ENCODE peak calls at places on chromosomes 6 and 20, in nine cellular contexts. One of them, this sample, is unnamed.
A peak's percentile ranks its signal among the peaks of the same experiment; 100 is the strongest.

GRCh38 chr20:23270427-23270911 is 80.1 kb upstream of the NXT1 start:
- DNase-seq in type B pancreatic cell: no peak
- DNase-seq in NCI-H1436: no peak
- DNase-seq in WTC11: no peak
- DNase-seq in GDM1: no peak
- DNase-seq in neural crest cell: no peak
- DNase-seq in hepatic stellate cell: peak; percentile 40
- DNase-seq in GM10248: no peak
- DNase-seq in NCI-H1105: no peak
- DNase-seq in this sample: no peak

GRCh38 chr6:158818580-158819212 is 472 bp downstream of the EZR start:
- DNase-seq in GM10248: peak; percentile 71
- DNase-seq in GDM1: no peak
- DNase-seq in NCI-H1105: peak; percentile 61
- DNase-seq in WTC11: peak; percentile 66
- DNase-seq in NCI-H1436: peak; percentile 46
- DNase-seq in neural crest cell: peak; percentile 52
- DNase-seq in hepatic stellate cell: peak; percentile 81
- DNase-seq in type B pancreatic cell: peak; percentile 76
- DNase-seq in this sample: no peak

GRCh38 chr6:66418906-66419305 is 711.9 kb upstream of the EYS start:
- DNase-seq in GDM1: no peak
- DNase-seq in neural crest cell: no peak
- DNase-seq in NCI-H1105: no peak
- DNase-seq in GM10248: no peak
- DNase-seq in WTC11: no peak
- DNase-seq in type B pancreatic cell: no peak
- DNase-seq in hepatic stellate cell: no peak
- DNase-seq in NCI-H1436: no peak
- DNase-seq in this sample: no peak

GRCh38 chr6:158445426-158446085 is 114.3 kb upstream of the TMEM181 start:
- DNase-seq in hepatic stellate cell: no peak
- DNase-seq in WTC11: no peak
- DNase-seq in GDM1: no peak
- DNase-seq in NCI-H1105: no peak
- DNase-seq in GM10248: no peak
- DNase-seq in NCI-H1436: no peak
- DNase-seq in type B pancreatic cell: no peak
- DNase-seq in neural crest cell: no peak
- DNase-seq in this sample: no peak

GRCh38 chr20:42204261-42204660 is 586.1 kb upstream of the CHD6 start:
- DNase-seq in GDM1: no peak
- DNase-seq in NCI-H1436: no peak
- DNase-seq in NCI-H1105: peak; percentile 22
- DNase-seq in neural crest cell: no peak
- DNase-seq in hepatic stellate cell: no peak
- DNase-seq in WTC11: peak; percentile 15
- DNase-seq in type B pancreatic cell: no peak
- DNase-seq in GM10248: no peak
- DNase-seq in this sample: no peak

GRCh38 chr20:44684047-44684965 is 30.9 kb upstream of the CCN5 start:
- DNase-seq in WTC11: no peak
- DNase-seq in hepatic stellate cell: no peak
- DNase-seq in type B pancreatic cell: no peak
- DNase-seq in NCI-H1436: no peak
- DNase-seq in NCI-H1105: no peak
- DNase-seq in neural crest cell: no peak
- DNase-seq in GM10248: no peak
- DNase-seq in GDM1: no peak
- DNase-seq in this sample: no peak

GRCh38 chr6:134402372-134402984 is 84.6 kb upstream of the SGK1 start:
- DNase-seq in neural crest cell: no peak
- DNase-seq in GDM1: no peak
- DNase-seq in GM10248: no peak
- DNase-seq in hepatic stellate cell: no peak
- DNase-seq in NCI-H1105: no peak
- DNase-seq in NCI-H1436: no peak
- DNase-seq in WTC11: no peak
- DNase-seq in type B pancreatic cell: no peak
- DNase-seq in this sample: no peak

GRCh38 chr6:44441091-44441855 is 53.8 kb downstream of the CDC5L start:
- DNase-seq in WTC11: no peak
- DNase-seq in neural crest cell: no peak
- DNase-seq in NCI-H1105: no peak
- DNase-seq in hepatic stellate cell: no peak
- DNase-seq in GDM1: no peak
- DNase-seq in GM10248: no peak
- DNase-seq in type B pancreatic cell: no peak
- DNase-seq in NCI-H1436: no peak
- DNase-seq in this sample: no peak

GRCh38 chr6:2375443-2375842 is 130.0 kb upstream of the GMDS start:
- DNase-seq in type B pancreatic cell: no peak
- DNase-seq in hepatic stellate cell: no peak
- DNase-seq in NCI-H1105: no peak
- DNase-seq in NCI-H1436: no peak
- DNase-seq in WTC11: no peak
- DNase-seq in neural crest cell: no peak
- DNase-seq in GDM1: no peak
- DNase-seq in GM10248: no peak
- DNase-seq in this sample: no peak

GRCh38 chr6:167467282-167467681 is 142.4 kb downstream of the TTLL2 start:
- DNase-seq in WTC11: no peak
- DNase-seq in GM10248: no peak
- DNase-seq in GDM1: no peak
- DNase-seq in NCI-H1105: no peak
- DNase-seq in hepatic stellate cell: no peak
- DNase-seq in NCI-H1436: no peak
- DNase-seq in neural crest cell: no peak
- DNase-seq in type B pancreatic cell: no peak
- DNase-seq in this sample: no peak

GRCh38 chr20:57381596-57382503 is 9.3 kb upstream of the RBM38 start:
- DNase-seq in WTC11: peak; percentile 85
- DNase-seq in NCI-H1436: peak; percentile 57
- DNase-seq in GDM1: peak; percentile 51
- DNase-seq in hepatic stellate cell: peak; percentile 86
- DNase-seq in type B pancreatic cell: peak; percentile 87
- DNase-seq in neural crest cell: peak; percentile 89
- DNase-seq in GM10248: peak; percentile 87
- DNase-seq in NCI-H1105: peak; percentile 42
- DNase-seq in this sample: no peak

GRCh38 chr6:14193524-14193923 is 76.0 kb downstream of the CD83 start:
- DNase-seq in NCI-H1105: no peak
- DNase-seq in hepatic stellate cell: no peak
- DNase-seq in neural crest cell: no peak
- DNase-seq in type B pancreatic cell: no peak
- DNase-seq in GM10248: no peak
- DNase-seq in NCI-H1436: no peak
- DNase-seq in GDM1: no peak
- DNase-seq in WTC11: no peak
- DNase-seq in this sample: no peak

GRCh38 chr6:79913369-79913768 is 34.0 kb downstream of the ELOVL4 start:
- DNase-seq in hepatic stellate cell: no peak
- DNase-seq in type B pancreatic cell: no peak
- DNase-seq in GDM1: no peak
- DNase-seq in neural crest cell: no peak
- DNase-seq in WTC11: no peak
- DNase-seq in NCI-H1436: no peak
- DNase-seq in GM10248: no peak
- DNase-seq in NCI-H1105: no peak
- DNase-seq in this sample: no peak

GRCh38 chr6:169895000-169895759 is 143.8 kb downstream of the ERMARD start:
- DNase-seq in GDM1: no peak
- DNase-seq in type B pancreatic cell: peak; percentile 31
- DNase-seq in GM10248: no peak
- DNase-seq in neural crest cell: no peak
- DNase-seq in NCI-H1436: no peak
- DNase-seq in NCI-H1105: no peak
- DNase-seq in hepatic stellate cell: no peak
- DNase-seq in WTC11: no peak
- DNase-seq in this sample: no peak

GRCh38 chr6:29652198-29652584 is 4.7 kb upstream of the MOG start:
- DNase-seq in neural crest cell: no peak
- DNase-seq in NCI-H1436: no peak
- DNase-seq in hepatic stellate cell: no peak
- DNase-seq in WTC11: no peak
- DNase-seq in GM10248: no peak
- DNase-seq in NCI-H1105: no peak
- DNase-seq in type B pancreatic cell: no peak
- DNase-seq in GDM1: no peak
- DNase-seq in this sample: no peak

GRCh38 chr20:59144179-59144830 is 19.3 kb upstream of the ZNF831 start:
- DNase-seq in GDM1: no peak
- DNase-seq in hepatic stellate cell: no peak
- DNase-seq in WTC11: no peak
- DNase-seq in neural crest cell: no peak
- DNase-seq in type B pancreatic cell: no peak
- DNase-seq in NCI-H1436: no peak
- DNase-seq in NCI-H1105: no peak
- DNase-seq in GM10248: no peak
- DNase-seq in this sample: no peak

GRCh38 chr20:59598625-59599310 is 5.6 kb upstream of the PHACTR3 start:
- DNase-seq in WTC11: peak; percentile 59
- DNase-seq in GM10248: peak; percentile 81
- DNase-seq in NCI-H1105: peak; percentile 59
- DNase-seq in neural crest cell: peak; percentile 40
- DNase-seq in type B pancreatic cell: no peak
- DNase-seq in GDM1: no peak
- DNase-seq in hepatic stellate cell: no peak
- DNase-seq in NCI-H1436: peak; percentile 1
- DNase-seq in this sample: no peak

GRCh38 chr6:148972481-148972880 is 225.7 kb downstream of the UST start:
- DNase-seq in type B pancreatic cell: peak; percentile 75
- DNase-seq in NCI-H1436: peak; percentile 41
- DNase-seq in NCI-H1105: peak; percentile 93
- DNase-seq in hepatic stellate cell: no peak
- DNase-seq in WTC11: peak; percentile 95
- DNase-seq in GDM1: no peak
- DNase-seq in GM10248: peak; percentile 63
- DNase-seq in neural crest cell: no peak
- DNase-seq in this sample: no peak

GRCh38 chr20:64001607-64002011 is 20.7 kb downstream of the PRPF6 start:
- DNase-seq in WTC11: no peak
- DNase-seq in neural crest cell: no peak
- DNase-seq in type B pancreatic cell: no peak
- DNase-seq in GDM1: no peak
- DNase-seq in NCI-H1436: no peak
- DNase-seq in GM10248: no peak
- DNase-seq in NCI-H1105: peak; percentile 30
- DNase-seq in hepatic stellate cell: no peak
- DNase-seq in this sample: no peak

GRCh38 chr6:52157301-52157930 is 28.8 kb upstream of the IL17A start:
- DNase-seq in NCI-H1105: no peak
- DNase-seq in GM10248: peak; percentile 22
- DNase-seq in WTC11: no peak
- DNase-seq in NCI-H1436: no peak
- DNase-seq in hepatic stellate cell: no peak
- DNase-seq in type B pancreatic cell: no peak
- DNase-seq in neural crest cell: no peak
- DNase-seq in GDM1: no peak
- DNase-seq in this sample: no peak

GRCh38 chr20:46563170-46563847 is 12.9 kb upstream of the OCSTAMP start:
- DNase-seq in WTC11: peak; percentile 70
- DNase-seq in GM10248: no peak
- DNase-seq in GDM1: no peak
- DNase-seq in NCI-H1105: no peak
- DNase-seq in hepatic stellate cell: no peak
- DNase-seq in type B pancreatic cell: no peak
- DNase-seq in NCI-H1436: no peak
- DNase-seq in neural crest cell: peak; percentile 20
- DNase-seq in this sample: no peak

GRCh38 chr6:16982827-16983226 is 119.0 kb upstream of the STMND1 start:
- DNase-seq in NCI-H1105: no peak
- DNase-seq in hepatic stellate cell: peak; percentile 14
- DNase-seq in GDM1: no peak
- DNase-seq in type B pancreatic cell: no peak
- DNase-seq in WTC11: no peak
- DNase-seq in neural crest cell: no peak
- DNase-seq in GM10248: peak; percentile 9
- DNase-seq in NCI-H1436: no peak
- DNase-seq in this sample: no peak

GRCh38 chr6:15132854-15133670 is 112.8 kb upstream of the JARID2 start:
- DNase-seq in GM10248: no peak
- DNase-seq in neural crest cell: no peak
- DNase-seq in GDM1: no peak
- DNase-seq in WTC11: no peak
- DNase-seq in hepatic stellate cell: peak; percentile 14
- DNase-seq in type B pancreatic cell: no peak
- DNase-seq in NCI-H1436: no peak
- DNase-seq in NCI-H1105: no peak
- DNase-seq in this sample: no peak

GRCh38 chr6:34888441-34888820 is 589 bp upstream of the TAF11 start:
- DNase-seq in WTC11: no peak
- DNase-seq in GM10248: no peak
- DNase-seq in NCI-H1105: no peak
- DNase-seq in GDM1: no peak
- DNase-seq in hepatic stellate cell: no peak
- DNase-seq in NCI-H1436: no peak
- DNase-seq in neural crest cell: no peak
- DNase-seq in type B pancreatic cell: no peak
- DNase-seq in this sample: no peak

GRCh38 chr6:75796723-75797122 is 47.7 kb downstream of the MYO6 start:
- DNase-seq in hepatic stellate cell: no peak
- DNase-seq in neural crest cell: no peak
- DNase-seq in GDM1: no peak
- DNase-seq in NCI-H1436: no peak
- DNase-seq in type B pancreatic cell: no peak
- DNase-seq in GM10248: no peak
- DNase-seq in NCI-H1105: no peak
- DNase-seq in WTC11: no peak
- DNase-seq in this sample: no peak

GRCh38 chr6:33294086-33294823 is 4.5 kb downstream of the RGL2 start:
- DNase-seq in GM10248: no peak
- DNase-seq in hepatic stellate cell: no peak
- DNase-seq in type B pancreatic cell: no peak
- DNase-seq in WTC11: no peak
- DNase-seq in neural crest cell: no peak
- DNase-seq in GDM1: no peak
- DNase-seq in NCI-H1436: no peak
- DNase-seq in NCI-H1105: no peak
- DNase-seq in this sample: no peak

GRCh38 chr6:45577836-45578504 is 200.2 kb upstream of the SUPT3H start:
- DNase-seq in NCI-H1436: no peak
- DNase-seq in neural crest cell: no peak
- DNase-seq in GDM1: no peak
- DNase-seq in GM10248: no peak
- DNase-seq in hepatic stellate cell: no peak
- DNase-seq in NCI-H1105: no peak
- DNase-seq in WTC11: no peak
- DNase-seq in type B pancreatic cell: no peak
- DNase-seq in this sample: no peak

GRCh38 chr20:17966432-17967312 is 1.9 kb downstream of the SNX5 start:
- DNase-seq in GDM1: no peak
- DNase-seq in GM10248: no peak
- DNase-seq in NCI-H1105: no peak
- DNase-seq in neural crest cell: no peak
- DNase-seq in WTC11: no peak
- DNase-seq in NCI-H1436: no peak
- DNase-seq in hepatic stellate cell: peak; percentile 59
- DNase-seq in type B pancreatic cell: no peak
- DNase-seq in this sample: no peak

GRCh38 chr20:50048420-50049166 is 64.4 kb downstream of the UBE2V1 start:
- DNase-seq in WTC11: no peak
- DNase-seq in NCI-H1105: no peak
- DNase-seq in type B pancreatic cell: no peak
- DNase-seq in hepatic stellate cell: no peak
- DNase-seq in NCI-H1436: no peak
- DNase-seq in GM10248: no peak
- DNase-seq in GDM1: peak; percentile 25
- DNase-seq in neural crest cell: no peak
- DNase-seq in this sample: no peak

GRCh38 chr6:99270030-99270429 is 79.4 kb downstream of the FAXC start:
- DNase-seq in NCI-H1436: no peak
- DNase-seq in hepatic stellate cell: no peak
- DNase-seq in GM10248: no peak
- DNase-seq in GDM1: no peak
- DNase-seq in neural crest cell: no peak
- DNase-seq in NCI-H1105: no peak
- DNase-seq in WTC11: no peak
- DNase-seq in type B pancreatic cell: no peak
- DNase-seq in this sample: no peak

GRCh38 chr6:116210750-116211425 is 43.0 kb downstream of the TSPYL4 start:
- DNase-seq in type B pancreatic cell: no peak
- DNase-seq in NCI-H1105: peak; percentile 31
- DNase-seq in WTC11: no peak
- DNase-seq in hepatic stellate cell: no peak
- DNase-seq in neural crest cell: no peak
- DNase-seq in NCI-H1436: no peak
- DNase-seq in GM10248: no peak
- DNase-seq in GDM1: no peak
- DNase-seq in this sample: no peak

This sample was measured in SIG-M5.